ENCODE peak calls at places on chromosomes 2 and 18, in ten cellular contexts. A, U, P, D, Z, B, F, V, N and G are unnamed samples.

GRCh38 chr2:96985181-96985580 is 1.2 kb downstream of the FAM178B start:
- DNase-seq in N (no peak), D (no peak), P (no peak), U (no peak), Z (no peak), F (no peak), A (no peak), B (no peak), V (no peak), G (no peak)

GRCh38 chr18:48752478-48752877 is 198.3 kb downstream of the SMAD7 start:
- DNase-seq in U (no peak), P (no peak), D (no peak), F (no peak), A (no peak), V (no peak), B (no peak), N (no peak), Z (no peak), G (no peak)

GRCh38 chr2:168997113-168997512 is 34.0 kb downstream of the ABCB11 start:
- DNase-seq in N (no peak), Z (no peak), P (no peak), U (no peak), A (no peak), B (no peak), F (no peak), D (no peak), V (no peak), G (no peak)

GRCh38 chr2:29051730-29052129 is 22.6 kb downstream of the PCARE start:
- DNase-seq in A (no peak), F (no peak), D (no peak), V (no peak), U (no peak), Z (no peak), B (no peak), N (no peak), P (no peak), G (no peak)

GRCh38 chr18:41113885-41114482 is 841.0 kb upstream of the PIK3C3 start:
- DNase-seq in P (no peak), V (no peak), A (no peak), Z (no peak), B (no peak), U (no peak), N (no peak), F (no peak), D (no peak), G (no peak)

GRCh38 chr18:58847383-58848071 is 17.1 kb upstream of the ZNF532 start:
- DNase-seq in U (no peak), V (peak), N (no peak), B (no peak), Z (no peak), F (peak), A (no peak), P (peak), D (peak), G (no peak)

GRCh38 chr18:70641156-70641775 is 352.4 kb downstream of the SOCS6 start:
- DNase-seq in P (no peak), N (no peak), A (no peak), V (no peak), B (no peak), F (no peak), Z (no peak), D (no peak), U (no peak), G (no peak)

GRCh38 chr18:59898093-59898492 is 1.7 kb upstream of the PMAIP1 start:
- DNase-seq in P (no peak), V (no peak), A (no peak), Z (no peak), U (no peak), D (no peak), B (no peak), N (no peak), F (no peak), G (no peak)

GRCh38 chr18:59514193-59514592 is 155.1 kb upstream of the LMAN1 start:
- DNase-seq in A (no peak), U (no peak), V (peak), Z (no peak), F (peak), D (no peak), B (no peak), N (no peak), P (no peak), G (no peak)

GRCh38 chr2:227643990-227644551 is 22.5 kb upstream of the SCYGR5 start:
- DNase-seq in D (no peak), B (no peak), V (no peak), P (no peak), F (no peak), N (no peak), A (no peak), Z (no peak), U (no peak), G (no peak)

GRCh38 chr2:218782529-218782845 is 540 bp downstream of the CYP27A1 start:
- DNase-seq in Z (no peak), P (no peak), U (no peak), V (no peak), F (no peak), B (no peak), N (no peak), A (no peak), D (no peak), G (no peak)

GRCh38 chr18:57542126-57542525 is 44.4 kb downstream of the FECH start:
- DNase-seq in V (no peak), B (no peak), Z (no peak), A (no peak), U (no peak), F (no peak), N (no peak), D (no peak), P (no peak), G (peak)

GRCh38 chr18:56221195-56222065 is 417.0 kb downstream of the TXNL1 start:
- DNase-seq in D (no peak), V (no peak), P (no peak), A (no peak), Z (no peak), F (peak), B (no peak), N (no peak), U (no peak), G (no peak)